ENCODE peak calls at places on chromosome 7, in nine cellular contexts. W is KBM-7; A is activated T-cell treated with anti-CD3 and anti-CD28 coated beads, Interleukin-2, amount 50 U/mL, for 1 hour; U is RWPE1; D is H4; C is iPS DF 6.9; X is HFF-Myc; R is NCI-H524; O is activated naive CD4-positive, alpha-beta T cell. Q is an unnamed sample.

GRCh38 chr7:148982596-148983219 is 45.6 kb downstream of the PDIA4 start:
- DNase-seq in W (peak), A (no peak), U (no peak), D (peak), C (no peak), X (no peak), R (peak), O (no peak), Q (no peak)

GRCh38 chr7:112103246-112103645 is 103.0 kb downstream of the DOCK4 start:
- DNase-seq in W (peak), A (no peak), U (peak), D (peak), C (no peak), X (no peak), R (no peak), O (no peak), Q (no peak)

GRCh38 chr7:4791738-4792536 is 16.5 kb downstream of the AP5Z1 start:
- DNase-seq in W (no peak), A (peak), U (peak), D (no peak), C (peak), X (no peak), R (no peak), O (peak), Q (peak)

GRCh38 chr7:2641406-2642393 is 9.9 kb downstream of the TTYH3 start:
- DNase-seq in W (peak), A (no peak), U (no peak), D (peak), C (no peak), X (peak), R (no peak), O (no peak), Q (no peak)

GRCh38 chr7:82722946-82723345 is 279.4 kb upstream of the CACNA2D1 start:
- DNase-seq in W (peak), A (no peak), U (no peak), D (no peak), C (no peak), X (no peak), R (peak), O (no peak), Q (no peak)

GRCh38 chr7:22934473-22935065 is 79.4 kb downstream of the HYCC1 start:
- DNase-seq in W (no peak), A (no peak), U (no peak), D (no peak), C (no peak), X (no peak), R (no peak), O (no peak), Q (no peak)

GRCh38 chr7:155365146-155365874 is 67.6 kb downstream of the INSIG1 start:
- DNase-seq in W (no peak), A (no peak), U (no peak), D (no peak), C (no peak), X (no peak), R (no peak), O (no peak), Q (no peak)

GRCh38 chr7:75982306-75983064 is 11.9 kb downstream of the TMEM120A start:
- DNase-seq in W (no peak), A (no peak), U (no peak), D (no peak), C (no peak), X (no peak), R (no peak), O (no peak), Q (no peak)

GRCh38 chr7:93920496-93921189 is 892 bp upstream of the GNG11 start:
- DNase-seq in W (no peak), A (no peak), U (no peak), D (no peak), C (no peak), X (no peak), R (no peak), O (no peak), Q (no peak)

GRCh38 chr7:48428091-48428710 is 256.9 kb downstream of the ABCA13 start:
- DNase-seq in W (no peak), A (no peak), U (no peak), D (no peak), C (no peak), X (no peak), R (no peak), O (no peak), Q (no peak)

GRCh38 chr7:112362796-112363195 is 87.5 kb upstream of the IFRD1 start:
- DNase-seq in W (no peak), A (no peak), U (no peak), D (no peak), C (no peak), X (no peak), R (peak), O (no peak), Q (no peak)

GRCh38 chr7:139561-140243 is 52.7 kb upstream of the FAM20C start:
- DNase-seq in W (no peak), A (no peak), U (no peak), D (no peak), C (no peak), X (no peak), R (no peak), O (no peak), Q (no peak)

GRCh38 chr7:153943428-153944370 is 108.5 kb upstream of the DPP6 start:
- DNase-seq in W (no peak), A (no peak), U (no peak), D (no peak), C (no peak), X (no peak), R (no peak), O (no peak), Q (no peak)

GRCh38 chr7:604038-604883 is 84.6 kb upstream of the PDGFA start:
- DNase-seq in W (peak), A (peak), U (no peak), D (peak), C (no peak), X (peak), R (no peak), O (peak), Q (peak)

GRCh38 chr7:159023216-159023615 is 121.5 kb downstream of the VIPR2 start:
- DNase-seq in W (no peak), A (no peak), U (no peak), D (no peak), C (no peak), X (no peak), R (no peak), O (no peak), Q (no peak)

GRCh38 chr7:72161534-72161933 is 250.6 kb downstream of the CALN1 start:
- DNase-seq in W (peak), A (no peak), U (no peak), D (no peak), C (no peak), X (no peak), R (no peak), O (no peak), Q (no peak)